ENCODE peak calls at places on chromosomes 11 and 22, in four cellular contexts. Z is upper lobe of right lung, E is GM12864, G is endothelial cell. A is an unnamed sample.

GRCh38 chr11:108500721-108501120 is 2.5 kb upstream of the POGLUT3 start:
- DNase-seq in Z (no peak), E (no peak), G (no peak), A (no peak)

GRCh38 chr11:96338910-96339703 is 3.9 kb downstream of the MAML2 start:
- DNase-seq in Z (peak), E (peak), G (no peak), A (peak)

GRCh38 chr22:20111045-20111688 is 4.7 kb upstream of the RANBP1 start:
- DNase-seq in Z (no peak), E (no peak), G (no peak), A (no peak)

GRCh38 chr11:60647087-60647486 is 52.3 kb upstream of the MS4A8 start:
- DNase-seq in Z (no peak), E (no peak), G (no peak), A (no peak)

GRCh38 chr22:45096256-45096907 is 67.3 kb upstream of the NUP50 start:
- DNase-seq in Z (no peak), E (peak), G (peak), A (no peak)

GRCh38 chr22:42990131-42990838 is 24.7 kb downstream of the PACSIN2 start:
- DNase-seq in Z (no peak), E (no peak), G (no peak), A (no peak)

GRCh38 chr11:94649254-94649653 is 82.1 kb downstream of the PIWIL4 start:
- DNase-seq in Z (no peak), E (no peak), G (no peak), A (no peak)

GRCh38 chr11:132992838-132993680 is 539.2 kb downstream of the OPCML start:
- DNase-seq in Z (no peak), E (no peak), G (peak), A (no peak)

GRCh38 chr11:119404872-119405271 is 18.1 kb downstream of the THY1 start:
- DNase-seq in Z (no peak), E (no peak), G (no peak), A (no peak)

GRCh38 chr11:72671144-72672099 is 2.8 kb downstream of the PDE2A start:
- DNase-seq in Z (no peak), E (no peak), G (no peak), A (no peak)

GRCh38 chr22:43425976-43426785 is 14.4 kb downstream of the MPPED1 start:
- DNase-seq in Z (no peak), E (no peak), G (no peak), A (no peak)

GRCh38 chr11:110778351-110778750 is 66.1 kb upstream of the ARHGAP20 start:
- DNase-seq in Z (no peak), E (peak), G (no peak), A (no peak)

GRCh38 chr11:77118971-77119370 is 9.1 kb upstream of the MYO7A start:
- DNase-seq in Z (no peak), E (no peak), G (no peak), A (no peak)

GRCh38 chr11:113506893-113507292 is 31.7 kb upstream of the DRD2 start:
- DNase-seq in Z (no peak), E (no peak), G (no peak), A (no peak)

GRCh38 chr11:72141066-72141465 is 5.5 kb downstream of the FOLR3 start:
- DNase-seq in Z (no peak), E (no peak), G (no peak), A (no peak)

GRCh38 chr11:68968306-68969255 is 12.2 kb downstream of the MRGPRD start:
- DNase-seq in Z (peak), E (no peak), G (no peak), A (no peak)
- TF ChIP-seq CTCF in Z (no peak), E (no peak), G (no peak), A (no peak)

GRCh38 chr11:104256525-104256924 is 92.6 kb upstream of the PDGFD start:
- DNase-seq in Z (no peak), E (no peak), G (no peak), A (no peak)

GRCh38 chr11:104259121-104259610 is 95.2 kb upstream of the PDGFD start:
- DNase-seq in Z (no peak), E (no peak), G (no peak), A (no peak)

DNA sequence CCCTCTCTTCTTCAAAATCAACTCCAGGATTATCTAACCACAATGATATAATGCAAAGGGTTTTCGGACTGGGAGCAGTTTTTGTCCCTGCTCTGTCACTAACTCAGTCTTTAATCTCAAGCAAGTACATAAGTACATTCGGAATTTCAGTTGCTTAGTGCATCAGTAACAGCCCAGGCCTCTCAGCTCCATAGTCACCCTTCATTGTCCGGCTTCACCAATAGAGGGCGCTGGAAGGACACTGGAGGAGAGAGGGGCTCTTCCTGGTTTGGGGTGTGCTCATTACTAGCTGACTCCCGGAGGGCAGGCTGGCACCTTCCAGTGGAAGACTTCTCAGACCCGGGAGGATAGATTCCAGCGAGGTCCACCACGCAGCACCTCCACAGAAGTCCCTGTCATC is 90.4 kb upstream of the PDGFD start:
- DNase-seq in Z (peak), E (peak), G (peak), A (no peak)
- TF ChIP-seq CTCF in Z (peak), E (peak), G (peak), A (no peak)

GRCh38 chr11:34890089-34890488 is 26.1 kb downstream of the APIP start:
- DNase-seq in Z (no peak), E (no peak), G (no peak), A (no peak)

GRCh38 chr11:34886609-34887008 is 29.6 kb downstream of the APIP start:
- DNase-seq in Z (no peak), E (no peak), G (no peak), A (no peak)

GRCh38 chr11:34891611-34892010 is 24.6 kb downstream of the APIP start:
- DNase-seq in Z (no peak), E (no peak), G (no peak), A (no peak)

GRCh38 chr11:34887260-34887659 is 28.9 kb downstream of the APIP start:
- DNase-seq in Z (no peak), E (no peak), G (no peak), A (no peak)

GRCh38 chr11:34890812-34891211 is 25.4 kb downstream of the APIP start:
- DNase-seq in Z (no peak), E (no peak), G (no peak), A (no peak)
- TF ChIP-seq CTCF in Z (peak), E (peak), G (peak), A (no peak)

DNA sequence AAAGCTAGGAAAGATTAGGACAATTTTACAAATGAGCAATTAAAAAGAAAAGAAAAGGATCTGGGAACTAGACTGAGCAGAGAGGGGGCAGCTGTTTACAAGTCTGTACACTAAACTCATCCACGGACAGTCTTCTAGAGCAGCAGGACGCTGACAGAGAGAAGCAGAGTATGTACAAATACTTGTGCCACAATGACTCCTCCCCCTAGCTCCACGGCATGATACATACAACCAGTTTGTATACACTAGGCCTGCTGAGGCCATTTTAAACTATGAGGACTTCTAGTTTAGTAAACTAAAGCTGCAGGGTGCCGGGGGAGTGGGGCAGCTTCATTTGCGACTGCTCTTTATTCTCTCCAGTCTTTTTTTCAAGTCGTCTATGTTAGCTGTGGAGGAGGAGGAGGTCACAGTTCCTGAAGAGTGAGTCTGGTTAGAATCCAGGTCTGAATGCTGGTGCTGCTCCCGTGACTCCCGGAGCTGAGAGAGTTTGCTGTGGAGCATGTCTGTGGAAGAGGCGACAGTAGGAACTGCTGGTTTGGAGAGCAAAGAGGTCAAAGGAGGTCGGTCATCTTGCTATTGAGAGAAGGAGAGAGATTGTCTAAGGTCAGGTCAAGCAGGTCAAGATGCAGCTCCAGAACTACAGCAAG is 24.8 kb downstream of the F2 start:
- DNase-seq in Z (no peak), E (no peak), G (no peak), A (no peak)
- TF ChIP-seq CTCF in Z (no peak), E (no peak), G (no peak), A (no peak)

GRCh38 chr11:8070417-8071101 is 10.5 kb upstream of the TUB start:
- DNase-seq in Z (no peak), E (no peak), G (no peak), A (no peak)
- TF ChIP-seq CTCF in Z (peak), E (peak), G (peak), A (no peak)

GRCh38 chr11:1839924-1840779 is 1.4 kb downstream of the TNNI2 start:
- DNase-seq in Z (peak), E (peak), G (no peak), A (peak)

GRCh38 chr11:1840780-1841480 is 2.1 kb downstream of the TNNI2 start:
- DNase-seq in Z (no peak), E (no peak), G (no peak), A (no peak)

GRCh38 chr11:1843098-1843473 is 4.3 kb downstream of the TNNI2 start:
- DNase-seq in Z (no peak), E (no peak), G (no peak), A (no peak)

GRCh38 chr11:1842149-1843097 is 3.6 kb downstream of the TNNI2 start:
- DNase-seq in Z (no peak), E (no peak), G (no peak), A (no peak)

GRCh38 chr11:1841511-1842148 is 2.8 kb downstream of the TNNI2 start:
- DNase-seq in Z (no peak), E (no peak), G (no peak), A (no peak)
- TF ChIP-seq CTCF in Z (no peak), E (no peak), G (no peak), A (no peak)